ENCODE peak calls at places on chromosomes 16 and 17, in four cellular contexts. M is stimulated activated CD4-positive, alpha-beta T cell treated with anti-CD3 and anti-CD28 coated beads, Interleukin-1b, Interleukin-23, amount 100 ng/mL, for 1 hour; T is activated CD4-positive, CD25-positive, alpha-beta regulatory T cell; F is fibroblast of pulmonary artery. O is an unnamed sample.
A peak's percentile ranks its signal among the peaks of the same experiment; 100 is the strongest.

GRCh38 chr17:82957469-82957795 is 117.6 kb upstream of the ZNF750 start:
- DNase-seq in M (no peak), T (no peak), F (no peak), O (no peak)

GRCh38 chr17:18004345-18004744 is 31.7 kb downstream of the DRC3 start:
- DNase-seq in F (no peak), T (no peak), M (no peak), O (no peak)

GRCh38 chr17:39794249-39794970 is 56.7 kb downstream of the GRB7 start:
- DNase-seq in M (no peak), F (no peak), T (no peak), O (no peak)

GRCh38 chr16:88309905-88310259 is 72.9 kb upstream of the ZNF469 start:
- DNase-seq in M (no peak), T (no peak), F (no peak), O (no peak)

GRCh38 chr17:48530208-48530886 is 464 bp downstream of the HOXB1 start:
- DNase-seq in T (no peak), M (no peak), F (no peak), O (no peak)

GRCh38 chr16:27824786-27825185 is 238.7 kb downstream of the GSG1L start:
- DNase-seq in T (no peak), F (no peak), M (no peak), O (no peak)

GRCh38 chr17:71780596-71780995 is 340.2 kb upstream of the SOX9 start:
- DNase-seq in M (no peak), F (no peak), T (no peak), O (no peak)

GRCh38 chr16:4847774-4848587 is 700 bp downstream of the UBN1 start:
- DNase-seq in F (peak; percentile 70), T (peak; percentile 12), M (no peak), O (peak; percentile 47)

GRCh38 chr17:75404739-75405364 is 626 bp downstream of the GRB2 start:
- DNase-seq in M (no peak), F (peak; percentile 33), T (peak; percentile 19), O (peak; percentile 22)

GRCh38 chr16:68406458-68407041 is 41.8 kb downstream of the SMPD3 start:
- DNase-seq in T (no peak), M (no peak), F (no peak), O (no peak)

GRCh38 chr16:88076211-88076931 is 125.1 kb downstream of the BANP start:
- DNase-seq in F (no peak), T (no peak), M (no peak), O (no peak)

GRCh38 chr16:84508502-84508901 is 4.0 kb upstream of the MEAK7 start:
- DNase-seq in T (no peak), F (no peak), M (no peak), O (no peak)

GRCh38 chr17:36183001-36183810 is 6.8 kb upstream of the TBC1D3B start:
- DNase-seq in T (no peak), M (no peak), F (peak; percentile 52), O (no peak)

GRCh38 chr17:57160624-57161023 is 75.6 kb downstream of the AKAP1 start:
- DNase-seq in F (no peak), M (no peak), T (no peak), O (no peak)

GRCh38 chr17:11853321-11854151 is 143.7 kb downstream of the ZNF18 start:
- DNase-seq in F (no peak), M (no peak), T (no peak), O (no peak)

GRCh38 chr16:86737083-86737482 is 158.7 kb downstream of the FOXL1 start:
- DNase-seq in T (no peak), F (no peak), M (no peak), O (no peak)

GRCh38 chr17:60745544-60745943 is 67.9 kb downstream of the BCAS3 start:
- DNase-seq in F (peak; percentile 5), T (no peak), M (no peak), O (no peak)

GRCh38 chr16:56871172-56871593 is 6.2 kb downstream of the SLC12A3 start:
- DNase-seq in F (peak; percentile 47), T (no peak), M (no peak), O (no peak)

GRCh38 chr16:54772400-54772799 is 158.3 kb upstream of the IRX5 start:
- DNase-seq in T (no peak), M (no peak), F (no peak), O (no peak)

GRCh38 chr16:17257426-17257825 is 213.3 kb downstream of the XYLT1 start:
- DNase-seq in T (no peak), F (no peak), M (no peak), O (no peak)

GRCh38 chr17:5706835-5707234 is 122.5 kb upstream of the NLRP1 start:
- DNase-seq in T (peak; percentile 3), F (peak; percentile 65), M (peak; percentile 19), O (no peak)

GRCh38 chr17:10881959-10882358 is 44.1 kb upstream of the PIRT start:
- DNase-seq in T (no peak), M (no peak), F (no peak), O (no peak)

GRCh38 chr16:4064950-4065352 is 51.3 kb downstream of the ADCY9 start:
- DNase-seq in M (no peak), F (no peak), T (no peak), O (no peak)

GRCh38 chr16:31177136-31177535 is 2.8 kb upstream of the FUS start:
- DNase-seq in T (no peak), F (no peak), M (peak; percentile 21), O (no peak)

GRCh38 chr16:54817432-54817831 is 113.2 kb upstream of the IRX5 start:
- DNase-seq in T (no peak), M (no peak), F (peak; percentile 1), O (no peak)

GRCh38 chr17:45364531-45365390 is 47.9 kb upstream of the MAP3K14 start:
- DNase-seq in F (peak; percentile 60), M (no peak), T (no peak), O (no peak)

GRCh38 chr17:37194208-37194607 is 181.6 kb upstream of the C17orf78 start:
- DNase-seq in T (no peak), F (no peak), M (no peak), O (no peak)

GRCh38 chr16:23131436-23131835 is 17.8 kb downstream of the USP31 start:
- DNase-seq in M (no peak), F (no peak), T (no peak), O (no peak)

GRCh38 chr17:15348030-15348429 is 6.6 kb upstream of the TEKT3 start:
- DNase-seq in T (no peak), M (no peak), F (no peak), O (no peak)

GRCh38 chr16:74734361-74735161 is 33.9 kb upstream of the MLKL start:
- DNase-seq in T (no peak), M (no peak), F (no peak), O (no peak)

GRCh38 chr17:7475764-7476422 is 3.5 kb downstream of the ZBTB4 start:
- DNase-seq in T (no peak), F (no peak), M (no peak), O (no peak)

GRCh38 chr16:23434380-23434779 is 18.6 kb downstream of the COG7 start:
- DNase-seq in M (no peak), T (no peak), F (peak; percentile 86), O (no peak)

GRCh38 chr17:51263001-51263400 is 2.7 kb downstream of the UTP18 start:
- DNase-seq in M (no peak), F (peak; percentile 23), T (no peak), O (no peak)

GRCh38 chr16:56972898-56973689 is 11.3 kb downstream of the CETP start:
- DNase-seq in F (no peak), T (no peak), M (no peak), O (no peak)

GRCh38 chr16:78443300-78443604 is 343.8 kb downstream of the WWOX start:
- DNase-seq in F (no peak), T (no peak), M (no peak), O (no peak)

GRCh38 chr17:38434178-38434665 is 6.0 kb downstream of the ARHGAP23 start:
- DNase-seq in F (no peak), M (no peak), T (no peak), O (no peak)

GRCh38 chr17:79741751-79742588 is 11.2 kb downstream of the ENPP7 start:
- DNase-seq in T (peak; percentile 60), M (peak; percentile 39), F (peak; percentile 51), O (peak; percentile 50)

GRCh38 chr16:68685685-68686478 is 40.8 kb downstream of the CDH3 start:
- DNase-seq in M (no peak), T (no peak), F (no peak), O (no peak)

GRCh38 chr17:4307179-4307930 is 43.6 kb upstream of the ANKFY1 start:
- DNase-seq in T (no peak), F (no peak), M (no peak), O (no peak)

O was measured in activated gamma-delta T cell.